ENCODE peak calls at places on chromosomes 2 and 18, in ten cellular contexts. Q, T, J, Z, F, S, R, N, P and D are unnamed samples.

GRCh38 chr2:219308142-219309093 is 783 bp downstream of the PTPRN start:
- DNase-seq in Z (peak), T (peak), J (peak), Q (no peak), N (peak), S (peak), R (peak), F (peak), P (peak), D (no peak)

GRCh38 chr18:62447652-62448051 is 75.2 kb upstream of the ZCCHC2 start:
- DNase-seq in N (no peak), F (no peak), Q (no peak), Z (no peak), R (no peak), T (no peak), P (no peak), J (no peak), S (no peak), D (no peak)

GRCh38 chr2:65620026-65620425 is 187.6 kb upstream of the SPRED2 start:
- DNase-seq in Q (no peak), J (no peak), T (no peak), R (no peak), P (no peak), F (no peak), Z (no peak), N (no peak), S (no peak), D (no peak)

GRCh38 chr18:48999569-48999968 is 48.8 kb upstream of the SMAD7 start:
- DNase-seq in J (no peak), N (no peak), F (no peak), S (peak), Q (no peak), Z (no peak), T (no peak), P (no peak), R (no peak), D (no peak)

GRCh38 chr2:205754285-205754923 is 72.1 kb downstream of the NRP2 start:
- DNase-seq in Q (no peak), R (no peak), T (no peak), F (no peak), N (no peak), P (no peak), Z (no peak), S (no peak), J (no peak), D (no peak)

GRCh38 chr2:201698588-201699226 is at the start of gene MPP4:
- DNase-seq in R (peak), J (peak), N (no peak), Q (peak), F (no peak), S (no peak), P (peak), Z (no peak), T (peak), D (no peak)

GRCh38 chr2:217854684-217855083 is 148.1 kb downstream of the TNS1 start:
- DNase-seq in N (no peak), F (no peak), S (peak), P (no peak), Q (no peak), Z (no peak), J (no peak), R (no peak), T (no peak), D (no peak)

GRCh38 chr2:142682528-142682927 is 194.9 kb upstream of the KYNU start:
- DNase-seq in Q (no peak), S (no peak), F (no peak), T (peak), Z (no peak), P (no peak), N (no peak), J (peak), R (peak), D (no peak)

GRCh38 chr18:78925557-78926242 is 53.9 kb upstream of the SALL3 start:
- DNase-seq in R (no peak), S (no peak), Q (no peak), T (no peak), Z (peak), J (no peak), F (no peak), P (no peak), N (no peak), D (no peak)

GRCh38 chr2:156896294-156896693 is 361.2 kb upstream of the GALNT5 start:
- DNase-seq in S (no peak), R (peak), Z (no peak), J (peak), N (no peak), F (no peak), P (peak), T (peak), Q (peak), D (no peak)

GRCh38 chr2:71477231-71477681 is 23.9 kb downstream of the DYSF start:
- DNase-seq in P (no peak), Z (no peak), N (no peak), S (no peak), F (no peak), T (no peak), J (peak), R (peak), Q (no peak), D (no peak)

GRCh38 chr2:186032930-186033329 is 294.3 kb downstream of the FSIP2 start:
- DNase-seq in T (no peak), J (no peak), R (no peak), Q (no peak), F (no peak), P (no peak), Z (no peak), N (no peak), S (no peak), D (no peak)

GRCh38 chr2:181916726-181917377 is 25.3 kb downstream of the ITPRID2 start:
- DNase-seq in J (peak), S (no peak), Q (no peak), P (no peak), N (no peak), Z (no peak), R (peak), T (peak), F (no peak), D (peak)

GRCh38 chr18:13625355-13625754 is 101.0 kb downstream of the FAM210A start:
- DNase-seq in F (no peak), S (no peak), J (no peak), P (no peak), T (no peak), Z (no peak), Q (no peak), N (no peak), R (no peak), D (no peak)

GRCh38 chr2:151374426-151374825 is 17.0 kb downstream of the TNFAIP6 start:
- DNase-seq in Q (peak), S (no peak), F (no peak), J (peak), R (peak), N (no peak), P (peak), Z (no peak), T (peak), D (no peak)

GRCh38 chr2:109259671-109260070 is 130.7 kb downstream of the SH3RF3 start:
- DNase-seq in N (no peak), P (no peak), Q (no peak), J (no peak), S (no peak), Z (no peak), T (no peak), R (no peak), F (no peak), D (no peak)

GRCh38 chr2:188628989-188629889 is 337.6 kb downstream of the GULP1 start:
- DNase-seq in F (no peak), N (no peak), J (peak), S (no peak), R (peak), Q (peak), P (peak), T (peak), Z (no peak), D (no peak)

GRCh38 chr2:230643576-230644291 is 68.9 kb upstream of the CAB39 start:
- DNase-seq in Z (peak), F (peak), N (no peak), J (no peak), Q (no peak), P (no peak), T (no peak), S (no peak), R (peak), D (no peak)

GRCh38 chr2:56009758-56010534 is 86.4 kb upstream of the EFEMP1 start:
- DNase-seq in N (no peak), R (peak), F (no peak), S (no peak), P (peak), T (peak), Q (no peak), Z (no peak), J (peak), D (peak)

GRCh38 chr2:224712346-224712745 is 3.8 kb downstream of the CCDC195 start:
- DNase-seq in J (no peak), T (peak), R (peak), S (no peak), Z (no peak), Q (no peak), N (no peak), F (no peak), P (no peak), D (no peak)

GRCh38 chr2:216426166-216426777 is 14.0 kb downstream of the SMARCAL1 start:
- DNase-seq in P (peak), Q (no peak), R (peak), T (no peak), F (no peak), S (no peak), Z (no peak), N (no peak), J (peak), D (no peak)

GRCh38 chr18:54742654-54743053 is 85.6 kb upstream of the RAB27B start:
- DNase-seq in R (peak), J (peak), N (peak), F (no peak), S (no peak), T (peak), Q (peak), P (peak), Z (peak), D (no peak)

GRCh38 chr18:23259701-23260661 is 124.7 kb downstream of the CABLES1 start:
- DNase-seq in Q (peak), Z (peak), T (peak), F (peak), P (peak), J (peak), N (peak), R (peak), S (peak), D (no peak)

GRCh38 chr2:181371195-181371594 is 86.0 kb upstream of the ITGA4 start:
- DNase-seq in F (no peak), T (no peak), Q (no peak), R (no peak), J (no peak), Z (no peak), N (no peak), P (no peak), S (no peak), D (no peak)

GRCh38 chr2:3169106-3169870 is 208.3 kb downstream of the EIPR1 start:
- DNase-seq in R (peak), Z (no peak), N (no peak), J (peak), F (peak), T (peak), Q (peak), S (peak), P (peak), D (no peak)

GRCh38 chr2:152200562-152201465 is 25.3 kb upstream of the STAM2 start:
- DNase-seq in R (peak), J (peak), P (peak), Q (peak), F (peak), T (peak), S (peak), N (peak), Z (peak), D (peak)

GRCh38 chr2:131431336-131431735 is 44.6 kb upstream of the TUBA3D start:
- DNase-seq in P (no peak), Q (peak), J (peak), S (no peak), Z (no peak), F (no peak), T (peak), R (peak), N (no peak), D (no peak)

GRCh38 chr2:205679410-205680009 is 2.8 kb upstream of the NRP2 start:
- DNase-seq in S (no peak), T (no peak), N (no peak), Q (no peak), J (no peak), Z (no peak), R (no peak), F (no peak), P (no peak), D (no peak)

GRCh38 chr18:55387139-55387984 is 200.6 kb downstream of the TCF4 start:
- DNase-seq in T (no peak), J (no peak), F (no peak), S (no peak), Z (no peak), P (no peak), Q (no peak), N (no peak), R (peak), D (no peak)

DNA sequence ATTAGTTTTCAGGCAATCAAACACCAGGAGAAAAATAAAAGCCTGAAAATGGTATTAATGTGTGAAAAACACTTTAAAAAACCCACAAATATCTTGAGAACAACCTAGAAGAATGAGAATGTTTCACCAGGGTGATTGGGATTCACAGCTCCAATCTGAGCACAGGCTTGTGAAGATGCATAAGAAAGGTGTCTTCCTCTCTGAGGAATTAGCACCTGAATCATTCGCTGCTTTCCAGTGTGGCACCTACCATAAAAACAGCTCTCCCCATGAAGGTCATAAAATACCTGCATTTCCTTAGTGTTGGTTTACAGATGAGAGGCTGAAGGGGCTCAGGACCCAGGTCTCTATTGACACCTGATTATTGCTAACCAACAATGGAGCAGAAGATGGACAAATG is 499.7 kb upstream of the KLHL29 start:
- DNase-seq in J (no peak), P (no peak), T (no peak), S (no peak), F (no peak), Q (no peak), N (no peak), Z (no peak), R (no peak), D (no peak)
- H3K4me3 ChIP-seq in J (no peak), P (no peak), T (no peak), S (no peak), F (no peak), Q (no peak), N (no peak), Z (no peak), R (no peak), D (no peak)

DNA sequence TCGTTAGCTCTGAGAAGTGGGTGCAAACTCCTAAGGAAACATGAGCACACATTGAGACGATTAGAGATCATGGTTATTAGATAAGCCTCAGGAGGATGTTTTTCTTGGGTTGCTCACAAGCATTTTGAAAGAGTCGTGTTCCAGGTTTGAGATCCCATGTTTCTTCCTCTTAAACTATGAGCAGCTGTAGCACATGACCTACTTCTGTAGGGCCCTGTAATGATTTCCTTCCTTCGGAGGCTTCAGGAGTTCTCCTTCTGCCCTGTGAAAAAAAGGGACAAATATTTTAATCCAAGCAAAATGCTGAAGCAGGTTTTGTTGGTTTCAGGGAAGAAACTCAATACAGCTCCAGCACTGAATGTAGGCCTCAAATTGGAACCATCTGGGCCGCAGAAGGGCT is 82.6 kb downstream of the POU3F3 start:
- DNase-seq in F (no peak), P (no peak), N (no peak), Z (no peak), S (no peak), Q (no peak), R (no peak), T (no peak), J (peak), D (no peak)
- TF ChIP-seq CTCF in F (no peak), P (no peak), N (no peak), Z (no peak), S (no peak), Q (no peak), R (no peak), T (no peak), J (no peak), D (no peak)

GRCh38 chr2:38654495-38655381 is 11.2 kb upstream of the GALM start:
- DNase-seq in N (no peak), F (no peak), R (no peak), Q (no peak), J (no peak), P (no peak), Z (no peak), T (no peak), S (no peak), D (no peak)

GRCh38 chr2:38653380-38653714 is 12.6 kb upstream of the GALM start:
- DNase-seq in J (no peak), T (no peak), S (no peak), P (no peak), F (no peak), Q (no peak), Z (no peak), N (no peak), R (no peak), D (no peak)

GRCh38 chr2:38652431-38653273 is 13.3 kb upstream of the GALM start:
- DNase-seq in J (no peak), R (no peak), T (no peak), Z (no peak), S (no peak), F (no peak), P (no peak), Q (no peak), N (no peak), D (no peak)

GRCh38 chr2:38655441-38655840 is 10.5 kb upstream of the GALM start:
- DNase-seq in P (no peak), Z (no peak), Q (no peak), T (no peak), S (no peak), R (no peak), J (no peak), N (no peak), F (no peak), D (no peak)

GRCh38 chr2:38653715-38654494 is 12.0 kb upstream of the GALM start:
- DNase-seq in Q (no peak), J (no peak), S (no peak), N (no peak), F (no peak), T (peak), Z (no peak), P (no peak), R (no peak), D (no peak)
- H3K4me3 ChIP-seq in Q (no peak), J (no peak), S (no peak), N (no peak), F (no peak), T (no peak), Z (no peak), P (no peak), R (no peak), D (no peak)

GRCh38 chr2:120669971-120670370 is 65.7 kb upstream of the GLI2 start:
- DNase-seq in Z (no peak), S (no peak), R (no peak), Q (no peak), T (no peak), J (no peak), N (no peak), P (no peak), F (no peak), D (no peak)

GRCh38 chr2:120667981-120668380 is 67.7 kb upstream of the GLI2 start:
- DNase-seq in P (no peak), R (no peak), Q (no peak), S (no peak), T (no peak), J (no peak), F (no peak), N (no peak), Z (peak), D (no peak)

GRCh38 chr2:120670371-120670770 is 65.3 kb upstream of the GLI2 start:
- DNase-seq in J (no peak), Z (peak), P (peak), Q (no peak), R (no peak), N (no peak), F (no peak), S (no peak), T (no peak), D (no peak)

GRCh38 chr2:120670771-120671480 is 64.7 kb upstream of the GLI2 start:
- DNase-seq in N (no peak), T (no peak), Z (peak), F (no peak), P (no peak), J (no peak), S (no peak), R (no peak), Q (no peak), D (no peak)

DNA sequence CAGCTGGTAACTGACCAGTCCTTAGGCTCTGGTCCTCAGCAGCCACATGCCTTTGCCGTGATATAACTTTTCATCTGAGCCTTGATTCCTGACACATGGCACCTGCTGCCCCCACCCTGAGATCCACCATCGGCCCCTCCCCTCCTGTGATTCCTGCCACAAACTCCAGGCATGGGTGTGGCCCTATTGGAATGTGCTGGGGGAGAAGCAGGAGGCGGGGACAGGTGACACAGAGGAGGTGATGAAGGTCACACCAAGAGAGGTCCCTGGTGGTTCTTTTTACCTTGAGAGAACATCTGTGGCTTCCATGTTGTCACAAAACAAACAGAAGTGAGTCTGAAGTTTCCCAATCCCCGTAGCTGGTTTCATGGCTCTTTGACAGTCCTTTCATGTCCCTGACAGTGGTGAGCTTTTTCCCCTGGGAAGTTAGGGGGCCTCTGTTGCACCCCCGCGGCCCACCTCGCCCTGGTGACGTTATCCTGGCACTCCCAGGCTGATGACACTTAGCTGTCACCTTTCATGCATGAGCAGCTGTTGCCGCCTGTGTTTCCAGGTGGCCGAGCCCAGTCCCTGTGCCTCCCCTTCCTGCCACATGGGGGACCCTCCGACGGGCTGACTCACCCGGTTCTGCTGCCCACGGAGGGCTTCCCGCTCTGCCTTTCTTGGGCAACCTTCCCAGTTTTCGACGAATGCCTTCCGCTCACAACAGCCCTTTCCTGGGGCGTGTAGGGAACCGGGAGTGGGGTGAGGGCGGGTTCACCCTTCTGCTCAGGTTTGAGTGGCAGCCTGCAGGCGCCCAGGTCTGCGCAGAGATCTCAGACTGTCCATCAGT is 66.3 kb upstream of the GLI2 start:
- DNase-seq in S (no peak), N (no peak), T (peak), J (peak), R (peak), Z (peak), Q (peak), P (peak), F (peak), D (no peak)
- TF ChIP-seq CTCF in S (peak), N (no peak), T (peak), J (no peak), R (no peak), Z (no peak), Q (peak), P (peak), F (peak), D (peak)

GRCh38 chr2:96864343-96865091 is 5.4 kb downstream of the SEMA4C start:
- DNase-seq in J (no peak), S (peak), N (no peak), Q (no peak), T (no peak), Z (peak), F (peak), R (no peak), P (no peak), D (no peak)

GRCh38 chr2:96866149-96866548 is 3.7 kb downstream of the SEMA4C start:
- DNase-seq in R (no peak), S (no peak), F (no peak), J (no peak), T (no peak), N (no peak), P (no peak), Q (no peak), Z (no peak), D (no peak)

GRCh38 chr2:96866586-96866985 is 3.3 kb downstream of the SEMA4C start:
- DNase-seq in Q (no peak), Z (no peak), R (no peak), P (no peak), T (no peak), N (no peak), S (no peak), J (no peak), F (no peak), D (no peak)

GRCh38 chr2:96866986-96867755 is 2.7 kb downstream of the SEMA4C start:
- DNase-seq in R (no peak), Q (no peak), Z (no peak), S (no peak), J (no peak), N (no peak), P (no peak), T (no peak), F (no peak), D (no peak)

DNA sequence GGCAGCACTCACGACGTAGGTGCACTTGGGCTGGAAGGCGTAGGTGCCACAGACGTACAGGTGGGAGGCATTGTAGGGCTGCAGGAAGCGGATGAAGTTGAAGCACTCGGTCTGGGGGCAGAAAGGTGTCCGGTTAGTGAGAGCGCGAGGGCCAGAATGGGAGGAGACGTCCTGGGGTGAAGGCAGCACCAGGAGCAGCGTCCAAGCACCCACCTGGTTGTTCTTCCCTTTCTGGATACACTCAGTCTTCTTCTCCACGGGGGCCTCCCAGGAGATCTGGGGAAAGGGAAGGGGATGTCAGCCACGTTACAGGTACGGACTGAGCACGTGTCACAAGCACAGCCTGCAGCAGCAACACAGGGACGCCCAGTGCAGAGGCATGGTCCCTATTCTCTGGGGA is 4.2 kb downstream of the SEMA4C start:
- DNase-seq in S (no peak), Z (no peak), N (no peak), P (no peak), R (no peak), T (no peak), J (no peak), F (no peak), Q (no peak), D (no peak)
- H3K4me3 ChIP-seq in S (no peak), Z (no peak), N (no peak), P (no peak), R (no peak), T (no peak), J (no peak), F (no peak), Q (no peak), D (no peak)